ENCODE peak calls at places on chromosomes 16 and 17, in ten cellular contexts. T, M, H, F, X, N, O, D, A and R are unnamed samples.

GRCh38 chr17:47744168-47745036 is 11.4 kb downstream of the TBX21 start:
- DNase-seq in T (no peak), M (no peak), H (no peak), F (no peak), X (no peak), N (no peak), O (no peak), D (no peak), A (no peak), R (no peak)

GRCh38 chr17:63950940-63951907 is 19.1 kb upstream of the CD79B start:
- DNase-seq in T (no peak), M (no peak), H (no peak), F (no peak), X (no peak), N (peak), O (no peak), D (no peak), A (peak), R (peak)

GRCh38 chr17:61451538-61452300 is 503 bp upstream of the TBX4 start:
- DNase-seq in T (no peak), M (no peak), H (no peak), F (no peak), X (no peak), N (no peak), O (no peak), D (no peak), A (no peak), R (peak)

GRCh38 chr17:76841776-76842405 is 26.3 kb upstream of the MGAT5B start:
- DNase-seq in T (no peak), M (no peak), H (no peak), F (no peak), X (no peak), N (peak), O (no peak), D (no peak), A (peak), R (no peak)

GRCh38 chr16:89847056-89847929 is 19.0 kb downstream of the SPIRE2 start:
- DNase-seq in T (no peak), M (no peak), H (no peak), F (no peak), X (no peak), N (no peak), O (no peak), D (no peak), A (no peak), R (no peak)

GRCh38 chr17:67386965-67387551 is 10.0 kb downstream of the PITPNC1 start:
- DNase-seq in T (peak), M (peak), H (peak), F (no peak), X (peak), N (peak), O (peak), D (peak), A (peak), R (peak)

GRCh38 chr16:66324785-66325184 is 41.7 kb upstream of the CDH5 start:
- DNase-seq in T (peak), M (peak), H (no peak), F (no peak), X (no peak), N (peak), O (no peak), D (peak), A (peak), R (peak)

GRCh38 chr17:42436401-42436800 is 13.3 kb upstream of the CAVIN1 start:
- DNase-seq in T (peak), M (peak), H (no peak), F (peak), X (no peak), N (peak), O (no peak), D (no peak), A (no peak), R (peak)

GRCh38 chr17:7405413-7405881 is 1.6 kb upstream of the TMEM256 start:
- DNase-seq in T (no peak), M (no peak), H (no peak), F (no peak), X (no peak), N (no peak), O (no peak), D (peak), A (peak), R (no peak)

GRCh38 chr16:29962344-29962994 is 590 bp downstream of the TMEM219 start:
- DNase-seq in T (peak), M (peak), H (no peak), F (no peak), X (no peak), N (peak), O (no peak), D (no peak), A (peak), R (peak)

GRCh38 chr16:87392823-87393679 is 915 bp downstream of the MAP1LC3B start:
- DNase-seq in T (peak), M (peak), H (peak), F (no peak), X (peak), N (peak), O (peak), D (no peak), A (peak), R (peak)

GRCh38 chr17:51298508-51299371 is 38.4 kb downstream of the UTP18 start:
- DNase-seq in T (peak), M (peak), H (no peak), F (peak), X (no peak), N (peak), O (no peak), D (no peak), A (peak), R (peak)